ENCODE peak calls at places on chromosomes 16 and 17, in six cellular contexts. U is kidney, X is body of pancreas, Q is H9, E is nephron progenitor cell, C is astrocyte of the hippocampus. W is an unnamed sample.

GRCh38 chr17:51144266-51145022 is 8.9 kb upstream of the NME1 start:
- DNase-seq in X (no peak), E (no peak), C (no peak), Q (no peak), U (no peak), W (no peak)

GRCh38 chr17:82830249-82830661 is 9.6 kb downstream of the ZNF750 start:
- DNase-seq in Q (no peak), C (peak), U (peak), E (no peak), X (peak), W (no peak)

GRCh38 chr17:61247438-61247837 is 152.2 kb upstream of the TBX2 start:
- DNase-seq in C (peak), E (no peak), Q (no peak), X (no peak), U (no peak), W (no peak)

GRCh38 chr16:53913082-53913870 is 209.3 kb downstream of the FTO start:
- DNase-seq in C (peak), U (no peak), E (no peak), Q (no peak), X (no peak), W (no peak)

GRCh38 chr16:27735031-27735430 is 185.1 kb downstream of the KATNIP start:
- DNase-seq in X (no peak), Q (no peak), U (no peak), E (no peak), C (no peak), W (no peak)

GRCh38 chr17:44832821-44833220 is 2.7 kb upstream of the GJC1 start:
- DNase-seq in X (no peak), E (no peak), Q (no peak), U (no peak), C (no peak), W (no peak)

GRCh38 chr17:5226940-5227878 is 7.5 kb downstream of the SCIMP start:
- DNase-seq in E (no peak), Q (no peak), X (no peak), C (no peak), U (no peak), W (no peak)

GRCh38 chr16:17802566-17802965 is 331.8 kb upstream of the XYLT1 start:
- DNase-seq in X (no peak), E (no peak), Q (no peak), U (no peak), C (peak), W (no peak)

GRCh38 chr16:56356276-56357241 is 68.8 kb downstream of the AMFR start:
- DNase-seq in C (peak), X (peak), U (peak), Q (peak), E (peak), W (peak)

GRCh38 chr17:16589097-16589969 is 20.3 kb upstream of the ZNF287 start:
- DNase-seq in U (peak), E (peak), C (peak), Q (peak), X (peak), W (peak)

GRCh38 chr16:14436410-14436955 is 193.6 kb downstream of the PARN start:
- DNase-seq in U (no peak), X (no peak), C (no peak), E (no peak), Q (no peak), W (no peak)

GRCh38 chr17:40502716-40503115 is 1.3 kb upstream of the TNS4 start:
- DNase-seq in X (no peak), E (no peak), U (no peak), C (no peak), Q (no peak), W (no peak)

GRCh38 chr17:58331815-58332719 is 3.5 kb upstream of the TSPOAP1 start:
- DNase-seq in C (no peak), Q (peak), E (no peak), X (no peak), U (peak), W (peak)

GRCh38 chr17:48352630-48353029 is 77.4 kb downstream of the SKAP1 start:
- DNase-seq in X (no peak), Q (no peak), U (no peak), E (no peak), C (peak), W (no peak)

GRCh38 chr17:30921544-30922196 is at the start of gene ADAP2:
- DNase-seq in E (peak), X (peak), C (peak), Q (peak), U (peak), W (peak)

GRCh38 chr17:32495347-32496253 is 8.8 kb downstream of the CDK5R1 start:
- DNase-seq in Q (no peak), U (peak), C (peak), E (peak), X (no peak), W (no peak)

GRCh38 chr17:2777242-2777867 is 18.9 kb upstream of the RAP1GAP2 start:
- DNase-seq in E (no peak), X (no peak), C (no peak), U (no peak), Q (peak), W (no peak)

W was measured in stomach.